ENCODE peak calls at places on chromosomes 16 and 17, in four cellular contexts. V is activated T-cell treated with anti-CD3 and anti-CD28 coated beads, Interleukin-2, amount 50 U/mL, for 4 hours; W is EL; B is AML-193. T is an unnamed sample.

GRCh38 chr16:65782537-65783290 is 583.8 kb upstream of the CDH5 start:
- DNase-seq in V (no peak), W (peak), B (no peak), T (no peak)

GRCh38 chr17:42953669-42954068 is 10.6 kb downstream of the AARSD1 start:
- DNase-seq in V (no peak), W (no peak), B (no peak), T (no peak)

GRCh38 chr17:51155416-51155815 is 2.1 kb downstream of the NME1 start:
- DNase-seq in V (no peak), W (no peak), B (no peak), T (no peak)

GRCh38 chr16:30445408-30446202 is at the start of gene SEPHS2:
- DNase-seq in V (peak), W (peak), B (peak), T (peak)

GRCh38 chr17:51487947-51488346 is 227.6 kb downstream of the UTP18 start:
- DNase-seq in V (peak), W (peak), B (peak), T (peak)

GRCh38 chr16:23514381-23515152 is 4.3 kb upstream of the GGA2 start:
- DNase-seq in V (no peak), W (no peak), B (no peak), T (no peak)

GRCh38 chr17:46023783-46024388 is 24.8 kb downstream of the STH start:
- DNase-seq in V (no peak), W (no peak), B (no peak), T (no peak)

GRCh38 chr17:7266784-7267183 is 4.5 kb upstream of the CLDN7 start:
- DNase-seq in V (no peak), W (peak), B (no peak), T (no peak)

GRCh38 chr16:81630632-81631026 is 148.5 kb upstream of the PLCG2 start:
- DNase-seq in V (no peak), W (no peak), B (no peak), T (no peak)

GRCh38 chr16:51870460-51870859 is 676.5 kb downstream of the TOX3 start:
- DNase-seq in V (no peak), W (no peak), B (no peak), T (no peak)

GRCh38 chr17:81814748-81815645 is 11.0 kb downstream of the GCGR start:
- DNase-seq in V (no peak), W (no peak), B (no peak), T (no peak)

GRCh38 chr17:42306385-42306667 is 18.0 kb downstream of the STAT5A start:
- DNase-seq in V (no peak), W (no peak), B (no peak), T (no peak)

GRCh38 chr17:45093444-45094110 is 32.5 kb downstream of the NMT1 start:
- DNase-seq in V (no peak), W (no peak), B (no peak), T (no peak)

GRCh38 chr17:16080366-16080765 is 80.7 kb downstream of the TTC19 start:
- DNase-seq in V (no peak), W (no peak), B (no peak), T (no peak)

GRCh38 chr17:76241205-76241539 is 879 bp upstream of the RNF157 start:
- DNase-seq in V (no peak), W (no peak), B (no peak), T (no peak)

GRCh38 chr16:49023095-49023494 is 258.5 kb downstream of the CBLN1 start:
- DNase-seq in V (no peak), W (peak), B (no peak), T (no peak)

GRCh38 chr16:1046271-1046955 is 26.1 kb upstream of the SSTR5 start:
- DNase-seq in V (no peak), W (no peak), B (no peak), T (no peak)

GRCh38 chr16:30335598-30336474 is 19.3 kb downstream of the CD2BP2 start:
- DNase-seq in V (no peak), W (peak), B (peak), T (no peak)

GRCh38 chr16:85916141-85916890 is 17.4 kb downstream of the IRF8 start:
- DNase-seq in V (no peak), W (no peak), B (peak), T (no peak)

GRCh38 chr17:8161289-8162231 is 1.2 kb downstream of the VAMP2 start:
- DNase-seq in V (no peak), W (no peak), B (no peak), T (no peak)

GRCh38 chr16:53022374-53022773 is 30.3 kb downstream of the CHD9NB start:
- DNase-seq in V (no peak), W (peak), B (peak), T (no peak)

GRCh38 chr16:49482690-49483089 is 109.1 kb downstream of the C16orf78 start:
- DNase-seq in V (no peak), W (no peak), B (no peak), T (no peak)

GRCh38 chr17:68909066-68909465 is 46.1 kb downstream of the ABCA8 start:
- DNase-seq in V (no peak), W (peak), B (peak), T (no peak)

GRCh38 chr17:45018514-45019176 is 32.8 kb downstream of the DCAKD start:
- DNase-seq in V (no peak), W (peak), B (peak), T (no peak)

GRCh38 chr16:4489030-4489429 is 12.8 kb downstream of the HMOX2 start:
- DNase-seq in V (no peak), W (peak), B (no peak), T (no peak)

GRCh38 chr17:67558740-67559380 is 158.9 kb upstream of the NOL11 start:
- DNase-seq in V (no peak), W (no peak), B (no peak), T (no peak)

GRCh38 chr17:66829386-66829864 is 5.5 kb upstream of the CACNG5 start:
- DNase-seq in V (no peak), W (peak), B (no peak), T (no peak)

GRCh38 chr17:2222901-2223616 is 80.5 kb downstream of the SMG6 start:
- DNase-seq in V (peak), W (peak), B (no peak), T (peak)

GRCh38 chr17:18961634-18962493 is 9.9 kb downstream of the SLC5A10 start:
- DNase-seq in V (no peak), W (peak), B (no peak), T (peak)

GRCh38 chr16:66521951-66522771 is 27.8 kb downstream of the TK2 start:
- DNase-seq in V (peak), W (peak), B (peak), T (peak)

GRCh38 chr16:11528053-11528452 is 58.7 kb downstream of the LITAF start:
- DNase-seq in V (no peak), W (no peak), B (no peak), T (no peak)

T was measured in stimulated activated CD8-positive, alpha-beta memory T cell treated with anti-CD3 and anti-CD28 coated beads, Interleukin-15, amount 100 ng/mL, for 48 hours.